ENCODE peak calls at places on chromosomes 7 and 10, in six cellular contexts. U is neuronal stem cell, M is IMR-90, L is H9, D is H1, T is mesenchymal stem cell. C is an unnamed sample.

GRCh38 chr7:111459757-111460280 is 102.5 kb downstream of the IMMP2L start:
- DNase-seq in U (no peak), L (no peak), T (peak), M (peak), D (no peak), C (no peak)

GRCh38 chr7:15836041-15836440 is 149.6 kb upstream of the MEOX2 start:
- DNase-seq in D (no peak), T (no peak), M (peak), L (peak), U (no peak), C (no peak)

GRCh38 chr7:53431901-53432300 is 396.5 kb downstream of the POM121L12 start:
- DNase-seq in L (no peak), M (no peak), T (no peak), D (no peak), U (no peak), C (no peak)

GRCh38 chr10:78349165-78349516 is 315.5 kb downstream of the RPS24 start:
- DNase-seq in T (no peak), M (no peak), L (peak), U (no peak), D (no peak), C (no peak)

GRCh38 chr10:35552622-35553342 is 52.4 kb upstream of the GJD4 start:
- DNase-seq in M (peak), L (no peak), T (no peak), D (no peak), U (no peak), C (peak)

GRCh38 chr7:96508371-96508770 is 186.5 kb upstream of the SLC25A13 start:
- DNase-seq in T (peak), D (no peak), U (no peak), L (no peak), M (no peak), C (no peak)

GRCh38 chr7:85483205-85483604 is 296.3 kb upstream of the SEMA3D start:
- DNase-seq in U (no peak), L (no peak), D (no peak), T (peak), M (peak), C (no peak)

GRCh38 chr10:49187044-49187484 is 1.1 kb downstream of the TMEM273 start:
- DNase-seq in M (no peak), T (no peak), L (no peak), U (no peak), D (peak), C (no peak)

GRCh38 chr7:16564909-16565426 is 38.3 kb downstream of the LRRC72 start:
- DNase-seq in L (no peak), U (peak), D (no peak), T (peak), M (peak), C (peak)

GRCh38 chr10:11473128-11473760 is 138.2 kb downstream of the USP6NL start:
- DNase-seq in L (peak), U (no peak), T (no peak), D (no peak), M (no peak), C (peak)

GRCh38 chr7:101900103-101900502 is 82.7 kb downstream of the CUX1 start:
- DNase-seq in M (no peak), D (no peak), T (no peak), U (no peak), L (no peak), C (no peak)

DNA sequence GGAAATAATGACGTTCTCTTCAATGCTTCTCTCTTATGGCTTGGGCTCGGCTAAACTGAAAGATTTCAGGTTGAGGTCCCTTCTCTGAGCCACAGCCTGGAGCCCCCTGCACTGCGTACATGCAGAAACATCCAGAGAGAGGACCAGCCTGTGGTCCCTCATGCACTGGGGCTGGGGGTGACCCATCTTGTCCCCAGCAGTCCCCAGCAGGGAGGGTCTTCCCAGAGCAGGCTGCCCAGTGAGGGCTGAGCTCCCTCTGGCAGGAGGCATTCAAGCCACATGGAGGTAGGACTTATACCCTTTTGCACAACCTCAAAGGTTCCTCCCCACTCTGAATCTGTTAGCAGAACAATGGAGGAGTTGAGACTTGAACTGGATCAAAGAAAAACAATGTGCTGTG is 7.4 kb downstream of the GDF10 start:
- DNase-seq in T (no peak), L (no peak), D (no peak), U (no peak), M (no peak), C (no peak)
- H2AK5ac ChIP-seq in T (no peak), L (no peak), D (no peak), U (no peak), M (no peak), C (no peak)

GRCh38 chr10:103854687-103855423 is 521 bp downstream of the SH3PXD2A start:
- DNase-seq in L (peak), U (no peak), D (peak), M (peak), T (peak), C (peak)
- H3K18ac ChIP-seq in L (no peak), U (peak), D (peak), M (peak), T (peak), C (peak)

GRCh38 chr10:104895541-104895940 is 254.5 kb downstream of the SORCS3 start:
- DNase-seq in D (no peak), T (no peak), U (no peak), L (no peak), M (no peak), C (no peak)
- H3K4me2 ChIP-seq in D (no peak), T (no peak), U (no peak), L (no peak), M (no peak), C (no peak)

GRCh38 chr10:3758491-3758970 is 26.5 kb downstream of the KLF6 start:
- DNase-seq in T (no peak), U (no peak), M (no peak), L (no peak), D (no peak), C (peak)
- H2AK5ac ChIP-seq in T (peak), U (no peak), M (peak), L (no peak), D (no peak), C (no peak)